ENCODE peak calls at places on chromosomes 3 and 15, in eight cellular contexts. One of them, this sample, is unnamed.

GRCh38 chr3:14362890-14363289 is 39.5 kb upstream of the SLC6A6 start:
- DNase-seq in neural crest cell: no peak
- DNase-seq in endothelial cell: no peak
- DNase-seq in CD8-positive, alpha-beta T cell: no peak
- DNase-seq in breast epithelium: no peak
- DNase-seq in GM12864: no peak
- DNase-seq in B cell: no peak
- DNase-seq in RWPE1: no peak
- DNase-seq in this sample: no peak

GRCh38 chr3:47804571-47804970 is 1.6 kb downstream of the DHX30 start:
- DNase-seq in neural crest cell: no peak
- DNase-seq in endothelial cell: no peak
- DNase-seq in CD8-positive, alpha-beta T cell: no peak
- DNase-seq in breast epithelium: no peak
- DNase-seq in GM12864: no peak
- DNase-seq in B cell: no peak
- DNase-seq in RWPE1: no peak
- DNase-seq in this sample: no peak

GRCh38 chr15:43943511-43943910 is 116.7 kb downstream of the WDR76 start:
- DNase-seq in neural crest cell: no peak
- DNase-seq in endothelial cell: no peak
- DNase-seq in CD8-positive, alpha-beta T cell: no peak
- DNase-seq in breast epithelium: no peak
- DNase-seq in GM12864: no peak
- DNase-seq in B cell: no peak
- DNase-seq in RWPE1: no peak
- DNase-seq in this sample: no peak

GRCh38 chr3:46663611-46664135 is 29.8 kb downstream of the ALS2CL start:
- DNase-seq in neural crest cell: no peak
- DNase-seq in endothelial cell: peak
- DNase-seq in CD8-positive, alpha-beta T cell: no peak
- DNase-seq in breast epithelium: no peak
- DNase-seq in GM12864: no peak
- DNase-seq in B cell: peak
- DNase-seq in RWPE1: no peak
- DNase-seq in this sample: peak

GRCh38 chr3:26145769-26146168 is 355.9 kb downstream of the OXSM start:
- DNase-seq in neural crest cell: no peak
- DNase-seq in endothelial cell: no peak
- DNase-seq in CD8-positive, alpha-beta T cell: no peak
- DNase-seq in breast epithelium: no peak
- DNase-seq in GM12864: no peak
- DNase-seq in B cell: no peak
- DNase-seq in RWPE1: no peak
- DNase-seq in this sample: no peak

GRCh38 chr15:77421370-77421700 is 647 bp downstream of the HMG20A start:
- DNase-seq in neural crest cell: no peak
- DNase-seq in endothelial cell: peak
- DNase-seq in CD8-positive, alpha-beta T cell: no peak
- DNase-seq in breast epithelium: no peak
- DNase-seq in GM12864: no peak
- DNase-seq in B cell: no peak
- DNase-seq in RWPE1: peak
- DNase-seq in this sample: no peak

GRCh38 chr15:101280007-101280406 is 2.7 kb upstream of the SELENOS start:
- DNase-seq in neural crest cell: no peak
- DNase-seq in endothelial cell: no peak
- DNase-seq in CD8-positive, alpha-beta T cell: no peak
- DNase-seq in breast epithelium: no peak
- DNase-seq in GM12864: no peak
- DNase-seq in B cell: no peak
- DNase-seq in RWPE1: no peak
- DNase-seq in this sample: no peak

GRCh38 chr3:58686847-58687246 is 20.3 kb upstream of the FAM3D start:
- DNase-seq in neural crest cell: no peak
- DNase-seq in endothelial cell: no peak
- DNase-seq in CD8-positive, alpha-beta T cell: no peak
- DNase-seq in breast epithelium: no peak
- DNase-seq in GM12864: no peak
- DNase-seq in B cell: no peak
- DNase-seq in RWPE1: no peak
- DNase-seq in this sample: no peak

GRCh38 chr3:74445541-74445940 is 168.9 kb downstream of the CNTN3 start:
- DNase-seq in neural crest cell: no peak
- DNase-seq in endothelial cell: no peak
- DNase-seq in CD8-positive, alpha-beta T cell: no peak
- DNase-seq in breast epithelium: no peak
- DNase-seq in GM12864: no peak
- DNase-seq in B cell: no peak
- DNase-seq in RWPE1: no peak
- DNase-seq in this sample: no peak

GRCh38 chr3:38986901-38987300 is 64.8 kb downstream of the SCN11A start:
- DNase-seq in neural crest cell: no peak
- DNase-seq in endothelial cell: no peak
- DNase-seq in CD8-positive, alpha-beta T cell: no peak
- DNase-seq in breast epithelium: no peak
- DNase-seq in GM12864: no peak
- DNase-seq in B cell: no peak
- DNase-seq in RWPE1: peak
- DNase-seq in this sample: no peak

GRCh38 chr3:128276151-128276445 is 122.8 kb downstream of the EEFSEC start:
- DNase-seq in neural crest cell: no peak
- DNase-seq in endothelial cell: no peak
- DNase-seq in CD8-positive, alpha-beta T cell: no peak
- DNase-seq in breast epithelium: no peak
- DNase-seq in GM12864: no peak
- DNase-seq in B cell: no peak
- DNase-seq in RWPE1: no peak
- DNase-seq in this sample: no peak

GRCh38 chr15:90660195-90660995 is 56.8 kb upstream of the BLM start:
- DNase-seq in neural crest cell: no peak
- DNase-seq in endothelial cell: no peak
- DNase-seq in CD8-positive, alpha-beta T cell: peak
- DNase-seq in breast epithelium: peak
- DNase-seq in GM12864: peak
- DNase-seq in B cell: peak
- DNase-seq in RWPE1: peak
- DNase-seq in this sample: peak

GRCh38 chr15:72011291-72011940 is 106.5 kb downstream of the MYO9A start:
- DNase-seq in neural crest cell: no peak
- DNase-seq in endothelial cell: no peak
- DNase-seq in CD8-positive, alpha-beta T cell: no peak
- DNase-seq in breast epithelium: no peak
- DNase-seq in GM12864: no peak
- DNase-seq in B cell: no peak
- DNase-seq in RWPE1: no peak
- DNase-seq in this sample: no peak

GRCh38 chr15:69093127-69093526 is 67.3 kb upstream of the GLCE start:
- DNase-seq in neural crest cell: no peak
- DNase-seq in endothelial cell: no peak
- DNase-seq in CD8-positive, alpha-beta T cell: no peak
- DNase-seq in breast epithelium: no peak
- DNase-seq in GM12864: no peak
- DNase-seq in B cell: no peak
- DNase-seq in RWPE1: no peak
- DNase-seq in this sample: no peak

DNA sequence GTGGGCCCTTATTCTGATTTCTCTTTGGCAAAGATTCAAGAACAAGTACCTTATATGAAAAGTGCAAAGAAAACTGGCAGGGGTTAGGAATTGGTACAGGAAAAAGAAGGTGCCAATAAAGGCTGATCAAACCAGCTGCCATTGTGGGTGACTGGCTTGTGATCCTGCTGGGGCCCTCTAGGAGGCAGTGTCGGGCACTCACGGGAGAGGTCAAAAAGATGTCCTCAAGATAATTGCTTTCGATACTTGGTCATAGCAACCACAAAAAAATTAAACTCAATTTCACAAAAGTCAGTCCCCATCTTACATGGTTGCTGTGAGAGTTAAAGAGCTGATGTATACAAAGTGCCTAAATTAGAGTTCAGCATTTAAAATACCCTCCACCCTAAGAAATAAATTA is 31.0 kb upstream of the CAV3 start:
- DNase-seq in neural crest cell: no peak
- DNase-seq in endothelial cell: peak
- DNase-seq in CD8-positive, alpha-beta T cell: no peak
- DNase-seq in breast epithelium: no peak
- DNase-seq in GM12864: no peak
- DNase-seq in B cell: no peak
- DNase-seq in RWPE1: no peak
- DNase-seq in this sample: peak
- TF ChIP-seq CTCF in neural crest cell: peak
- TF ChIP-seq CTCF in endothelial cell: peak
- TF ChIP-seq CTCF in CD8-positive, alpha-beta T cell: no peak
- TF ChIP-seq CTCF in breast epithelium: no peak
- TF ChIP-seq CTCF in GM12864: peak
- TF ChIP-seq CTCF in B cell: no peak
- TF ChIP-seq CTCF in RWPE1: no peak
- TF ChIP-seq CTCF in this sample: no peak

GRCh38 chr15:82098674-82099073 is 52.9 kb upstream of the MEX3B start:
- DNase-seq in neural crest cell: no peak
- DNase-seq in endothelial cell: no peak
- DNase-seq in CD8-positive, alpha-beta T cell: no peak
- DNase-seq in breast epithelium: no peak
- DNase-seq in GM12864: no peak
- DNase-seq in B cell: no peak
- DNase-seq in RWPE1: no peak
- DNase-seq in this sample: no peak

GRCh38 chr15:82106671-82107070 is 60.9 kb upstream of the MEX3B start:
- DNase-seq in neural crest cell: no peak
- DNase-seq in endothelial cell: no peak
- DNase-seq in CD8-positive, alpha-beta T cell: no peak
- DNase-seq in breast epithelium: no peak
- DNase-seq in GM12864: no peak
- DNase-seq in B cell: no peak
- DNase-seq in RWPE1: no peak
- DNase-seq in this sample: no peak

GRCh38 chr15:82105458-82106205 is 59.8 kb upstream of the MEX3B start:
- DNase-seq in neural crest cell: no peak
- DNase-seq in endothelial cell: no peak
- DNase-seq in CD8-positive, alpha-beta T cell: no peak
- DNase-seq in breast epithelium: no peak
- DNase-seq in GM12864: no peak
- DNase-seq in B cell: no peak
- DNase-seq in RWPE1: no peak
- DNase-seq in this sample: no peak

GRCh38 chr15:82100116-82100795 is 54.4 kb upstream of the MEX3B start:
- DNase-seq in neural crest cell: no peak
- DNase-seq in endothelial cell: no peak
- DNase-seq in CD8-positive, alpha-beta T cell: no peak
- DNase-seq in breast epithelium: no peak
- DNase-seq in GM12864: no peak
- DNase-seq in B cell: no peak
- DNase-seq in RWPE1: no peak
- DNase-seq in this sample: no peak

GRCh38 chr15:82103500-82103899 is 57.7 kb upstream of the MEX3B start:
- DNase-seq in neural crest cell: no peak
- DNase-seq in endothelial cell: no peak
- DNase-seq in CD8-positive, alpha-beta T cell: no peak
- DNase-seq in breast epithelium: no peak
- DNase-seq in GM12864: no peak
- DNase-seq in B cell: no peak
- DNase-seq in RWPE1: no peak
- DNase-seq in this sample: no peak
- TF ChIP-seq CTCF in neural crest cell: no peak
- TF ChIP-seq CTCF in endothelial cell: no peak
- TF ChIP-seq CTCF in CD8-positive, alpha-beta T cell: no peak
- TF ChIP-seq CTCF in breast epithelium: no peak
- TF ChIP-seq CTCF in GM12864: no peak
- TF ChIP-seq CTCF in B cell: no peak
- TF ChIP-seq CTCF in RWPE1: no peak
- TF ChIP-seq CTCF in this sample: no peak

GRCh38 chr15:74889882-74890768 is at the start of gene MPI:
- DNase-seq in neural crest cell: peak
- DNase-seq in endothelial cell: peak
- DNase-seq in CD8-positive, alpha-beta T cell: peak
- DNase-seq in breast epithelium: peak
- DNase-seq in GM12864: no peak
- DNase-seq in B cell: peak
- DNase-seq in RWPE1: peak
- DNase-seq in this sample: peak
- TF ChIP-seq CTCF in neural crest cell: no peak
- TF ChIP-seq CTCF in endothelial cell: no peak
- TF ChIP-seq CTCF in CD8-positive, alpha-beta T cell: no peak
- TF ChIP-seq CTCF in breast epithelium: peak
- TF ChIP-seq CTCF in GM12864: no peak
- TF ChIP-seq CTCF in B cell: no peak
- TF ChIP-seq CTCF in RWPE1: no peak
- TF ChIP-seq CTCF in this sample: no peak

GRCh38 chr3:157201648-157202278 is 41.8 kb upstream of the CCNL1 start:
- DNase-seq in neural crest cell: no peak
- DNase-seq in endothelial cell: no peak
- DNase-seq in CD8-positive, alpha-beta T cell: no peak
- DNase-seq in breast epithelium: no peak
- DNase-seq in GM12864: no peak
- DNase-seq in B cell: peak
- DNase-seq in RWPE1: peak
- DNase-seq in this sample: peak

GRCh38 chr3:157199841-157200240 is 39.9 kb upstream of the CCNL1 start:
- DNase-seq in neural crest cell: no peak
- DNase-seq in endothelial cell: no peak
- DNase-seq in CD8-positive, alpha-beta T cell: no peak
- DNase-seq in breast epithelium: no peak
- DNase-seq in GM12864: no peak
- DNase-seq in B cell: no peak
- DNase-seq in RWPE1: no peak
- DNase-seq in this sample: no peak

GRCh38 chr3:157204880-157205279 is 44.9 kb upstream of the CCNL1 start:
- DNase-seq in neural crest cell: no peak
- DNase-seq in endothelial cell: no peak
- DNase-seq in CD8-positive, alpha-beta T cell: no peak
- DNase-seq in breast epithelium: no peak
- DNase-seq in GM12864: no peak
- DNase-seq in B cell: no peak
- DNase-seq in RWPE1: no peak
- DNase-seq in this sample: no peak

GRCh38 chr3:157204431-157204830 is 44.5 kb upstream of the CCNL1 start:
- DNase-seq in neural crest cell: no peak
- DNase-seq in endothelial cell: no peak
- DNase-seq in CD8-positive, alpha-beta T cell: no peak
- DNase-seq in breast epithelium: no peak
- DNase-seq in GM12864: no peak
- DNase-seq in B cell: no peak
- DNase-seq in RWPE1: no peak
- DNase-seq in this sample: no peak
- TF ChIP-seq CTCF in neural crest cell: peak
- TF ChIP-seq CTCF in endothelial cell: peak
- TF ChIP-seq CTCF in CD8-positive, alpha-beta T cell: peak
- TF ChIP-seq CTCF in breast epithelium: peak
- TF ChIP-seq CTCF in GM12864: peak
- TF ChIP-seq CTCF in B cell: peak
- TF ChIP-seq CTCF in RWPE1: peak
- TF ChIP-seq CTCF in this sample: peak

DNA sequence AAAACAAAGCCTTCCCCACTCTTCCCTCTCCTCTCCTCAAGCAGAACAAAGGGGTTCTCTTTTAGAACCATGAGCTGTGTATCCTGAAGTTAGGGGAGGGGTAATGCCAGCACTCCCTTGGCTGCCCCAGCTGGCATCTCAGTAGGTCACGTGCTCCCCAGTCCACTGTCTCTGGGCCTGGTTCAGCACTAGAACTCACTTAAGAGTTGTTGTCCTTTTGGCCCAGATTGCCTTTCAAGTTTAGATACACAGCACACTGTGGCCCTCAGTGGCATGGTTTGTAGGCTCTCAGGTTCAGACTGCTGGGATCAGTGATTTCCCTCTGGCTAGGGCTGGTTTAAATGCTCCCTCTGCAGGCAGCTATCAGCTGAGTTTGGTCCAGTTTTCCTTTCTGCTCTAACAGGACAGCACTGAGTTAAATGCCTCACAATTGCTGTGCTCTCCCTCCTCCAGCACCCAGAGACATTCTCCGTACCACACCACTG is 188.4 kb upstream of the ST8SIA2 start:
- DNase-seq in neural crest cell: no peak
- DNase-seq in endothelial cell: peak
- DNase-seq in CD8-positive, alpha-beta T cell: no peak
- DNase-seq in breast epithelium: no peak
- DNase-seq in GM12864: no peak
- DNase-seq in B cell: no peak
- DNase-seq in RWPE1: no peak
- DNase-seq in this sample: no peak
- TF ChIP-seq CTCF in neural crest cell: no peak
- TF ChIP-seq CTCF in endothelial cell: no peak
- TF ChIP-seq CTCF in CD8-positive, alpha-beta T cell: no peak
- TF ChIP-seq CTCF in breast epithelium: no peak
- TF ChIP-seq CTCF in GM12864: peak
- TF ChIP-seq CTCF in B cell: no peak
- TF ChIP-seq CTCF in RWPE1: no peak
- TF ChIP-seq CTCF in this sample: no peak

This sample was measured in GM10248.